ENCODE peak calls at places on chromosomes 5 and 9, in four cellular contexts. One of them, this sample, is unnamed. For H3K4me1, the result is how much of the 10 kb centered on the place peaks cover.

GRCh38 chr9:133788819-133789733 is 50.9 kb upstream of the SARDH start:
- DNase-seq in SK-N-SH: no peak
- DNase-seq in Peyer's patch: peak
- DNase-seq in A549: no peak
- DNase-seq in this sample: peak

GRCh38 chr9:138023394-138024124 is 146.0 kb downstream of the CACNA1B start:
- DNase-seq in Peyer's patch: peak
- DNase-seq in A549: no peak
- DNase-seq in SK-N-SH: no peak
- DNase-seq in this sample: no peak

GRCh38 chr9:6944093-6944551 is 186.3 kb downstream of the KDM4C start:
- DNase-seq in A549: no peak
- DNase-seq in Peyer's patch: no peak
- DNase-seq in SK-N-SH: peak
- DNase-seq in this sample: peak

GRCh38 chr9:76403352-76403751 is 9.1 kb upstream of the RFK start:
- DNase-seq in A549: peak
- DNase-seq in Peyer's patch: no peak
- DNase-seq in SK-N-SH: peak
- DNase-seq in this sample: peak

GRCh38 chr9:130142635-130143034 is 29.6 kb upstream of the NCS1 start:
- DNase-seq in A549: no peak
- DNase-seq in SK-N-SH: no peak
- DNase-seq in Peyer's patch: no peak
- DNase-seq in this sample: no peak

GRCh38 chr5:37893414-37894134 is 53.7 kb upstream of the GDNF start:
- DNase-seq in SK-N-SH: no peak
- DNase-seq in Peyer's patch: no peak
- DNase-seq in A549: no peak
- DNase-seq in this sample: no peak

GRCh38 chr5:129747847-129748407 is at the start of gene MINAR2:
- DNase-seq in A549: no peak
- DNase-seq in Peyer's patch: no peak
- DNase-seq in SK-N-SH: no peak
- DNase-seq in this sample: no peak

GRCh38 chr9:88775037-88775471 is 216.2 kb upstream of the S1PR3 start:
- DNase-seq in SK-N-SH: no peak
- DNase-seq in Peyer's patch: no peak
- DNase-seq in A549: no peak
- DNase-seq in this sample: no peak

GRCh38 chr5:171668097-171668412 is 117.6 kb upstream of the SMIM23 start:
- DNase-seq in A549: no peak
- DNase-seq in SK-N-SH: no peak
- DNase-seq in Peyer's patch: no peak
- DNase-seq in this sample: no peak

GRCh38 chr5:158773151-158773550 is 326.6 kb downstream of the EBF1 start:
- DNase-seq in SK-N-SH: no peak
- DNase-seq in A549: no peak
- DNase-seq in Peyer's patch: no peak
- DNase-seq in this sample: no peak
- H3K4me1 ChIP-seq in SK-N-SH: under half
- H3K4me1 ChIP-seq in A549: under half
- H3K4me1 ChIP-seq in Peyer's patch: under half
- H3K4me1 ChIP-seq in this sample: under half

GRCh38 chr5:168292783-168293696 is 1.6 kb downstream of the WWC1 start:
- DNase-seq in A549: no peak
- DNase-seq in Peyer's patch: no peak
- DNase-seq in SK-N-SH: peak
- DNase-seq in this sample: no peak
- H3K4me3 ChIP-seq in A549: peak
- H3K4me3 ChIP-seq in Peyer's patch: peak
- H3K4me3 ChIP-seq in SK-N-SH: peak
- H3K4me3 ChIP-seq in this sample: peak

DNA sequence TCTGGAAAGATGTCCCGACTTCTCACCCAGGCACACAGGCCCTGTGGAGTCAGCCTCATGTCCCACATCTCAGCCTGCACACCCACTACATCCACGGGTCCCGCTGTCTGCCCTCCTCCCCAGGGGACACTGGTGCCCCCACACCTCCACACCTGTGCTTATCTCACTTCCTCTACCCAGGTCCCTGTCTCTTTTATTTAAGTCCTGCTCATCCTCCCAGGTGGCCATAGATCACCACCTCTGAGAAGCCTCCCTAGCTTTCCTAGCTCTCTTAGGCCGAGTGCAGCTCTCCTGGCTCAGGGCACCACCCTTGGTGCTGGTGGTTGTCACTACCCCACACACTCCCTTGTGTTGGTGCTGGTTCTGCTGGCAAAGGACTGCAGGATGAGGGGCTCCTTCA is 143.6 kb upstream of the PITX1 start:
- DNase-seq in A549: no peak
- DNase-seq in Peyer's patch: no peak
- DNase-seq in SK-N-SH: no peak
- DNase-seq in this sample: no peak
- H3K4me1 ChIP-seq in A549: under half
- H3K4me1 ChIP-seq in Peyer's patch: under half
- H3K4me1 ChIP-seq in SK-N-SH: under half
- H3K4me1 ChIP-seq in this sample: under half

DNA sequence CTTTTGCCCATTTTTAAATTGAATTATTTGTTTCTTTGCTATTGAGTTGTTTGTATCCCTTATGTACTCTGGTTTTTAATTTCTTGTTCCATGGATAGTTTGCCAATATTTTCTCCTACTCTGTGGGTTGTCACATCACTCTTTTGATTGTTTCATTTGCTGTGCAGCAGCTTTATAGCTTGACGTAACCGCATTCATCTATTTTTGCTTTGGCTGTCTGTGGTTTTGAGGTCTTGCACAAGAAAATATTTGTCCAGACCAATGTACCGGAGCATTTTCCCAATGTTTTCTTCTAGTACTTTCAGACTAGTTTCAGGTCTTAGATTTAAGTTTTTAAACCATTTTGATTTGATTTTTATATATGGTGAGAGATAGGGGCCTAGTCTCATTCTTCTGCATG is 36.2 kb upstream of the ZNF366 start:
- DNase-seq in Peyer's patch: no peak
- DNase-seq in A549: no peak
- DNase-seq in SK-N-SH: no peak
- DNase-seq in this sample: no peak
- H3K4me3 ChIP-seq in Peyer's patch: no peak
- H3K4me3 ChIP-seq in A549: no peak
- H3K4me3 ChIP-seq in SK-N-SH: no peak
- H3K4me3 ChIP-seq in this sample: no peak

GRCh38 chr5:34498582-34498981 is 157.5 kb upstream of the RAI14 start:
- DNase-seq in Peyer's patch: no peak
- DNase-seq in A549: no peak
- DNase-seq in SK-N-SH: no peak
- DNase-seq in this sample: no peak
- H3K4me1 ChIP-seq in Peyer's patch: under half
- H3K4me1 ChIP-seq in A549: under half
- H3K4me1 ChIP-seq in SK-N-SH: under half
- H3K4me1 ChIP-seq in this sample: under half

DNA sequence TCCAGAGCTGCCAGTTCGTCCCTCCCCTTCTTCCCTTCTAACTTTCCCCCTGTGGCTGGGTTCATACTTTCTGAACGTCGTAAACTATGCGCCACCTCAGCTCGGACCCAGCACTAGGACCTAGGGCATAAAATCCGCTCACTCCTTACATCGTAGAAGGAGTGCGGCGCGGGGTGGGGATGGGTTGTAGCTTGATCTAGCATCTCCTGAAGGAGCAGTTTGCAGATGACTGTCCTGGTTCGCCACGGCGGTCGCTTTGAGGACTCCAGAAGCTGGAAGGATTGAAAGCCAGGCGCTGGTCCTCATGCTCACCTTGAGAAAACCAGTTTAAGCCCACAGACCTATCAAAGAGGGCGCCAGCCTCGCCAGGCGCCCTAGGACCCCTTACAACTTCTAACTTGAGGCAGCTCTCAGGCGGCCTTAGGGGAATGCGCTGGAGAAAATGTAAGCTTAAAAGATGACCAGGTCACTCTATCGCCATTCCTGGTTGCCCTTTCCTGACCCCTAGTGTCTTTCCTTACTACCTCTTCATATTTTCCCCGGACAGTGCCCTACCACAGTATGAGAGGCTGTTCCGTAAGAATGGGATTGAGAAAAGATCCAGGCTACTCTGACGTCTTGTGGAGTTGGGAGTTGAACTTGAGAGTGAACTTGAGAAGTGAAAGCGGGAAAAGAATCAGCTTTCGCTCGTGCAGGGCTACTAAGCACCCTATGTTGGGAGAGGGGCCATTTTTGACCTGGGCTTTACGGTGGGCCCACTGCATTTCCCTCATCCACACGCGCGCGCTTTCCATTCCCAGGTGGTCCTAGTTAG is 2.8 kb downstream of the RORB start:
- DNase-seq in SK-N-SH: peak
- DNase-seq in Peyer's patch: peak
- DNase-seq in A549: no peak
- DNase-seq in this sample: no peak
- H3K4me3 ChIP-seq in SK-N-SH: peak
- H3K4me3 ChIP-seq in Peyer's patch: peak
- H3K4me3 ChIP-seq in A549: no peak
- H3K4me3 ChIP-seq in this sample: no peak

GRCh38 chr5:95957804-95958203 is 3.8 kb downstream of the ELL2 start:
- DNase-seq in A549: no peak
- DNase-seq in SK-N-SH: no peak
- DNase-seq in Peyer's patch: no peak
- DNase-seq in this sample: no peak

GRCh38 chr5:95959051-95959963 is 2.3 kb downstream of the ELL2 start:
- DNase-seq in A549: no peak
- DNase-seq in Peyer's patch: peak
- DNase-seq in SK-N-SH: no peak
- DNase-seq in this sample: no peak

GRCh38 chr5:95956900-95957293 is 4.8 kb downstream of the ELL2 start:
- DNase-seq in A549: no peak
- DNase-seq in SK-N-SH: no peak
- DNase-seq in Peyer's patch: no peak
- DNase-seq in this sample: no peak

GRCh38 chr5:95959964-95960801 is 1.5 kb downstream of the ELL2 start:
- DNase-seq in A549: peak
- DNase-seq in SK-N-SH: peak
- DNase-seq in Peyer's patch: no peak
- DNase-seq in this sample: peak

DNA sequence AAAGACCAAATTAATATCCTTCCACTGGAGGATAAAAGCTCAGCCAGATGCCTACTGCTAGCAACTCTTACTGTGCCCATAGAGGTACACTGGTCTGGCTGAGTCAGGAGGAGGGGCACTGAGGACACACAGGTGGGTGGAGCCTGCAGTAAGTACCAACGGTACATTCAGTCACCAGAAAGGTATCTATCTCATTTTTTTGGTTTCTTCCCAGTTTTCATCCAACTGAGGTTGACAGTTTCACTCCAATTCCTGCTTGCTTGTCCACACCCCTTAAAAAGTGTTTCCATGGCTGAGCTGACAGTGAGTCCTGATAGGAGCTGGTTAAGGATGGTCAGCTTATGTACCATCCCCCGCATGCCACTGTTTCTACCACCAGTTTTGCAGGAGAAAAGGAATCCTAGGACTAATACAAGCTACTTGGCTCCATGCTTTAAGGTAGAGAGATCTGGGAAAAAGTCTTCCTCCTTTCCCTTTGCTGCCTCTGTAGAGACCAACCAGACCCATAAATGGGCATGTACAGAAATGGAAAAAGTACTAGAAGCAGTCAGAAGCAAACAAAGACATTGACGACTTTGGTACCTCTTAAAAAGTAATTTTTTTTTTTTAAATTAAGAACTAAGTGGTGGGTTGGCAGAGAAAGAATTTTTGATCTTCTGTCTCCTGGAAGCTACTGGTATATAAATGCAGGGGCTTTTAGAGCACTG is 3.2 kb downstream of the ELL2 start:
- DNase-seq in A549: no peak
- DNase-seq in Peyer's patch: no peak
- DNase-seq in SK-N-SH: no peak
- DNase-seq in this sample: no peak
- H3K4me1 ChIP-seq in A549: under half
- H3K4me1 ChIP-seq in Peyer's patch: under half
- H3K4me1 ChIP-seq in SK-N-SH: under half
- H3K4me1 ChIP-seq in this sample: under half

DNA sequence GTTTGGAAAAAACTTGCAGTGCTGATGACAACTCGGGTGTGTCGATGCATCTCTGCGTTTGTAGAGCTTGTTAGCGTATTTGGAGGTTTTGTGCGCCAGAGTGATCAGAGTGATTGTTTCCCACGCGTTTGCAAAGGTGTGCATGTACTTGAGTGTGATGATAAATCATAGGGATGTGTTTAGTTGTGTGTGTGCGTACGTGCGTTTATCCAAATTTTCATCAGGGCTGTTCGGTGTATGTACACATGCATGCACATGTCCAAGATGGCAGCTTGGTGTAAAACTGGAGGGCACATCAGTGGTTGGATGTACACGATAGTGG is 248 bp upstream of the C1QTNF2 start:
- DNase-seq in A549: no peak
- DNase-seq in SK-N-SH: no peak
- DNase-seq in Peyer's patch: no peak
- DNase-seq in this sample: no peak
- H3K4me3 ChIP-seq in A549: peak
- H3K4me3 ChIP-seq in SK-N-SH: peak
- H3K4me3 ChIP-seq in Peyer's patch: peak
- H3K4me3 ChIP-seq in this sample: peak

DNA sequence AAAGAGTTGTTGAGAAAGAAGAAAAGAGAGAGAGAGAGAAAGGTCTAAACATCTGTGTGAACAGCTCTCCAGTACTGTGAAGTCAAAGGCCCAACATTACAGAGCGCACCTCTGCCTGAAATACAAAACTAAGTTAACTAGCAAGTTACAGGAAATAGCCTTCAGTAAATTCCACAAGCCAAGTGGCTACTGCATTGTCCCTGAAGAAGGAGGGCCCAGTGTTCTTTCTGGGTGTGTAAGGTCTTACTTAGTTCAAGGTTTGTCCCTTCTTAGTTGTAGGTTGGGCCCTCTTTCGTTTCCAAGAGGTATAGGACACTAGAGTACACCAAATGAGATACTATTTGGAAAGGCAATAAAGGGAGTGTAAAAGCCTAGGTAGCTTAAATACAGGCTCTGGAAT is 104.4 kb downstream of the THBS4 start:
- DNase-seq in SK-N-SH: no peak
- DNase-seq in A549: no peak
- DNase-seq in Peyer's patch: no peak
- DNase-seq in this sample: no peak
- H3K4me1 ChIP-seq in SK-N-SH: under half
- H3K4me1 ChIP-seq in A549: under half
- H3K4me1 ChIP-seq in Peyer's patch: under half
- H3K4me1 ChIP-seq in this sample: under half

This sample was measured in A673.